ENCODE peak calls at places on chromosomes 7 and 10, in six cellular contexts. One of them, this sample, is unnamed.

GRCh38 chr10:79093658-79094411 is 25.1 kb downstream of the ZMIZ1 start:
- DNase-seq in heart left ventricle: no peak
- DNase-seq in MM.1S: no peak
- DNase-seq in CD4-positive, alpha-beta T cell: no peak
- DNase-seq in fibroblast of pulmonary artery: no peak
- DNase-seq in nephron progenitor cell: no peak
- DNase-seq in this sample: no peak

GRCh38 chr10:70228503-70228902 is 4.7 kb downstream of the PPA1 start:
- DNase-seq in heart left ventricle: no peak
- DNase-seq in nephron progenitor cell: no peak
- DNase-seq in MM.1S: no peak
- DNase-seq in fibroblast of pulmonary artery: no peak
- DNase-seq in CD4-positive, alpha-beta T cell: no peak
- DNase-seq in this sample: no peak

GRCh38 chr10:125107166-125107949 is 53.0 kb downstream of the CTBP2 start:
- DNase-seq in nephron progenitor cell: no peak
- DNase-seq in fibroblast of pulmonary artery: peak; percentile 38
- DNase-seq in CD4-positive, alpha-beta T cell: no peak
- DNase-seq in MM.1S: no peak
- DNase-seq in heart left ventricle: no peak
- DNase-seq in this sample: no peak

GRCh38 chr7:30935569-30935877 is 23.9 kb downstream of the AQP1 start:
- DNase-seq in CD4-positive, alpha-beta T cell: no peak
- DNase-seq in fibroblast of pulmonary artery: no peak
- DNase-seq in nephron progenitor cell: no peak
- DNase-seq in MM.1S: no peak
- DNase-seq in heart left ventricle: no peak
- DNase-seq in this sample: no peak

GRCh38 chr7:2503056-2503941 is 16.3 kb upstream of the LFNG start:
- DNase-seq in nephron progenitor cell: no peak
- DNase-seq in heart left ventricle: no peak
- DNase-seq in MM.1S: no peak
- DNase-seq in fibroblast of pulmonary artery: no peak
- DNase-seq in CD4-positive, alpha-beta T cell: no peak
- DNase-seq in this sample: no peak

GRCh38 chr10:43645866-43646265 is 2.8 kb downstream of the ZNF32 start:
- DNase-seq in nephron progenitor cell: no peak
- DNase-seq in heart left ventricle: no peak
- DNase-seq in CD4-positive, alpha-beta T cell: no peak
- DNase-seq in fibroblast of pulmonary artery: no peak
- DNase-seq in MM.1S: no peak
- DNase-seq in this sample: no peak

GRCh38 chr10:1643161-1643910 is 94.0 kb downstream of the ADARB2 start:
- DNase-seq in CD4-positive, alpha-beta T cell: no peak
- DNase-seq in heart left ventricle: no peak
- DNase-seq in MM.1S: peak; percentile 12
- DNase-seq in fibroblast of pulmonary artery: no peak
- DNase-seq in nephron progenitor cell: peak; percentile 91
- DNase-seq in this sample: peak; percentile 56

GRCh38 chr7:155804897-155805825 is 7.1 kb downstream of the SHH start:
- DNase-seq in MM.1S: peak; percentile 57
- DNase-seq in fibroblast of pulmonary artery: peak; percentile 78
- DNase-seq in nephron progenitor cell: peak; percentile 93
- DNase-seq in CD4-positive, alpha-beta T cell: no peak
- DNase-seq in heart left ventricle: peak; percentile 69
- DNase-seq in this sample: peak; percentile 94

GRCh38 chr7:19558527-19558926 is 150.3 kb downstream of the POLR1F start:
- DNase-seq in nephron progenitor cell: no peak
- DNase-seq in CD4-positive, alpha-beta T cell: no peak
- DNase-seq in heart left ventricle: no peak
- DNase-seq in fibroblast of pulmonary artery: peak; percentile 39
- DNase-seq in MM.1S: no peak
- DNase-seq in this sample: no peak

GRCh38 chr7:99752354-99752753 is 17.4 kb upstream of the CYP3A7 start:
- DNase-seq in heart left ventricle: no peak
- DNase-seq in fibroblast of pulmonary artery: no peak
- DNase-seq in CD4-positive, alpha-beta T cell: no peak
- DNase-seq in nephron progenitor cell: no peak
- DNase-seq in MM.1S: no peak
- DNase-seq in this sample: no peak

DNA sequence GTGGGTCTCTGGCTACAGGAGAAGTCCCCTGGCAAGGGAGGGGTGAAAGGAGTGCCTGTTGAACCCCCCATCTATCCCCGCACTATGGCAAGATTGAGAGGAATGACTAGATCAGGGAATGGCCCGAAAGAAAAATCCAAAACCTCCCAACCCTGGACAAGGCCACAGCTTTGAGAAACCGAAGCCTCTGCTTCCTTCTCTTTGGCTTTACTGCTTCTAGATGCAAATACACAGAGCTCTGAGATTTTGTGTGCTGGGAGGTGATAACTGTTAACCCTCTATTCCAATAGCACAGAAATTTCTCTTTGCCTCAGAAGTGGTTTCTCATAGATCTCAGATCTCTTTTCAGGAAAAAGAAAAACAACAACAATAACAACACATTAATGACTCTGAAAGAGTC is 15.0 kb downstream of the CAV1 start:
- DNase-seq in CD4-positive, alpha-beta T cell: no peak
- DNase-seq in MM.1S: no peak
- DNase-seq in heart left ventricle: no peak
- DNase-seq in fibroblast of pulmonary artery: no peak
- DNase-seq in nephron progenitor cell: no peak
- DNase-seq in this sample: no peak
- TF ChIP-seq CTCF in CD4-positive, alpha-beta T cell: no peak
- TF ChIP-seq CTCF in MM.1S: no peak
- TF ChIP-seq CTCF in heart left ventricle: no peak
- TF ChIP-seq CTCF in fibroblast of pulmonary artery: no peak
- TF ChIP-seq CTCF in nephron progenitor cell: no peak
- TF ChIP-seq CTCF in this sample: no peak

DNA sequence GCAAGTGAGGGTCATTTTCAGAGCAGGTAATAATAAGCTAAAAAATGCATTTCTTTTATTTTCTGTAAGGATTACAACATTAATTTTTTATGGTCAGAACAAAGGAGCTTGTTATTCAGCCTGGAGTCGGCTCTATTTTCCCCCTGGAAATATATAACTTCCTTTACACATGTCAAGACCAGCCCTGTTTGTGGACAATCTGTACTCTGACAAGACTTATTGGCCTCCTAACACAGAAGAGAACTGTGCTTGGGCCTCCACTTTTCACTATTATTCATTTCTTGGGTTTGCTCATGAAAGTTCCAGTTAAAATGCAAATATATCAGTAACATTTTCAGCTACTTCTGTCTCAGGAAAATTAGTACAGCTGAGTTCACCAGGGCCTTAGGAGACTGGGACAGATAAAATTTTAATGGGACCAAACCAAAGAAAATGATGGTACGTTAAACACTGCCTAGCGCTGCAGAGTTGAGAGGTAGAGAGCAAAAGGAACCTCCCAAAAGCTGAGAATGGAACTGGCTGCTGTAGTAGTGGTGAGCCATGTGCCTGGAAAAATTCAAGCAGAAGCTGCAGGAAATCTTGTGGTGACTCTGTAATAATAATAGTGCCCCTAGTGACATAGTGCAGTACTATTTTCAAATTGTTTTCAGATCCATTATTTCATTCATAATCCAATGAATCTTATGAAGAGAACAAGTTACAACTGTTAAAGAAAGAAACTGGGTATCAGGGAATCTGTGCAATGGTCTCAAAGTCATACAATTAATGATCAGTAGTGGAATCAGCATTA is 227.2 kb upstream of the KIAA1217 start:
- DNase-seq in fibroblast of pulmonary artery: no peak
- DNase-seq in heart left ventricle: no peak
- DNase-seq in MM.1S: no peak
- DNase-seq in nephron progenitor cell: no peak
- DNase-seq in CD4-positive, alpha-beta T cell: no peak
- DNase-seq in this sample: no peak
- TF ChIP-seq CTCF in fibroblast of pulmonary artery: no peak
- TF ChIP-seq CTCF in heart left ventricle: no peak
- TF ChIP-seq CTCF in MM.1S: no peak
- TF ChIP-seq CTCF in nephron progenitor cell: no peak
- TF ChIP-seq CTCF in CD4-positive, alpha-beta T cell: no peak
- TF ChIP-seq CTCF in this sample: no peak

GRCh38 chr7:143287935-143288826 is at the start of gene CASP2:
- DNase-seq in fibroblast of pulmonary artery: peak; percentile 97
- DNase-seq in nephron progenitor cell: peak; percentile 97
- DNase-seq in MM.1S: peak; percentile 99
- DNase-seq in CD4-positive, alpha-beta T cell: peak; percentile 97
- DNase-seq in heart left ventricle: peak; percentile 99
- DNase-seq in this sample: peak; percentile 99
- TF ChIP-seq CTCF in fibroblast of pulmonary artery: peak; percentile 22
- TF ChIP-seq CTCF in nephron progenitor cell: peak; percentile 11
- TF ChIP-seq CTCF in MM.1S: peak; percentile 37
- TF ChIP-seq CTCF in CD4-positive, alpha-beta T cell: peak; percentile 57
- TF ChIP-seq CTCF in heart left ventricle: peak; percentile 49
- TF ChIP-seq CTCF in this sample: peak; percentile 49

GRCh38 chr10:97138777-97139317 is 46.9 kb downstream of the SLIT1 start:
- DNase-seq in MM.1S: no peak
- DNase-seq in CD4-positive, alpha-beta T cell: no peak
- DNase-seq in fibroblast of pulmonary artery: no peak
- DNase-seq in nephron progenitor cell: no peak
- DNase-seq in heart left ventricle: no peak
- DNase-seq in this sample: no peak

GRCh38 chr10:97136744-97137143 is 49.0 kb downstream of the SLIT1 start:
- DNase-seq in fibroblast of pulmonary artery: no peak
- DNase-seq in nephron progenitor cell: no peak
- DNase-seq in CD4-positive, alpha-beta T cell: no peak
- DNase-seq in heart left ventricle: no peak
- DNase-seq in MM.1S: no peak
- DNase-seq in this sample: no peak

GRCh38 chr10:97140284-97140846 is 45.4 kb downstream of the SLIT1 start:
- DNase-seq in heart left ventricle: no peak
- DNase-seq in CD4-positive, alpha-beta T cell: no peak
- DNase-seq in nephron progenitor cell: no peak
- DNase-seq in MM.1S: no peak
- DNase-seq in fibroblast of pulmonary artery: no peak
- DNase-seq in this sample: no peak

GRCh38 chr10:97139651-97140283 is 46.0 kb downstream of the SLIT1 start:
- DNase-seq in heart left ventricle: no peak
- DNase-seq in CD4-positive, alpha-beta T cell: no peak
- DNase-seq in fibroblast of pulmonary artery: no peak
- DNase-seq in MM.1S: no peak
- DNase-seq in nephron progenitor cell: no peak
- DNase-seq in this sample: no peak

GRCh38 chr10:97138174-97138573 is 47.6 kb downstream of the SLIT1 start:
- DNase-seq in fibroblast of pulmonary artery: no peak
- DNase-seq in heart left ventricle: no peak
- DNase-seq in CD4-positive, alpha-beta T cell: no peak
- DNase-seq in nephron progenitor cell: no peak
- DNase-seq in MM.1S: no peak
- DNase-seq in this sample: no peak
- TF ChIP-seq CTCF in fibroblast of pulmonary artery: no peak
- TF ChIP-seq CTCF in heart left ventricle: no peak
- TF ChIP-seq CTCF in CD4-positive, alpha-beta T cell: no peak
- TF ChIP-seq CTCF in nephron progenitor cell: peak; percentile 29
- TF ChIP-seq CTCF in MM.1S: peak; percentile 45
- TF ChIP-seq CTCF in this sample: peak; percentile 35

DNA sequence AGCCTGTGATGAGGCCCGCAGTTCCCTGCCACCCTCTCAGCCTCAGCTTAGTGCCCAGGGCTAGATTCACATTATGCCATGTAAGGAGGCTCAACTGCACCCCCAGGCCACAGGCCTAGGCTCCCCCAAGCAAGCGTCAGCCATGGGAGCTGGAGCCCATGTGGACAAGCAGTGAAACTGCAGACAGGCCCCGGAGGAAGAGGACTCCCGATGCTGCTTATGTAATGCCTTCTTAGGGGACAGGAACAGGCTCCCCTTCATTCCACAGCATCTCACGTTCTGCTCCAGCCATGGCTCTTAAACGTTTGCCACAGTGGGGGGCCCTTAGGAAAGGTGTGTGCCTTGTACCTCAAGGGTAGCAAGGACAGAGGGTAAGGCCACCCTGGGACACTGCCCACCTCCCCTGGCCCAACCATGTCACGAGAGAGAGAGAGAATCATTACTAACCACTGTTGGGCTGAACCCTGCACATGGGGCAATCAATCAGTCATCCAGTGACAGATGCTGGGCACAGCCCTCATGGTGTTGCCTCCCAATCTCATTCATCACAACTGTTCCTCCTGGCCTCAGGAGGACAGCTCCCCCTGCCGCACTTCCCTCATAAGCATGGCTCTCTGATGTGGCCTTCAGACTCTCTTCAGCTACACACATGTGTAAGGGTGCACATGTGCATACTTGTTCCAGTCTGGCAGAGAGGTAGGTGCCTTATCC is 263.0 kb downstream of the GRID1 start:
- DNase-seq in MM.1S: no peak
- DNase-seq in CD4-positive, alpha-beta T cell: no peak
- DNase-seq in nephron progenitor cell: no peak
- DNase-seq in heart left ventricle: no peak
- DNase-seq in fibroblast of pulmonary artery: no peak
- DNase-seq in this sample: no peak
- TF ChIP-seq CTCF in MM.1S: no peak
- TF ChIP-seq CTCF in CD4-positive, alpha-beta T cell: no peak
- TF ChIP-seq CTCF in nephron progenitor cell: no peak
- TF ChIP-seq CTCF in heart left ventricle: no peak
- TF ChIP-seq CTCF in fibroblast of pulmonary artery: no peak
- TF ChIP-seq CTCF in this sample: no peak

GRCh38 chr7:152052772-152053171 is 27.3 kb downstream of the GALNT11 start:
- DNase-seq in nephron progenitor cell: peak; percentile 16
- DNase-seq in heart left ventricle: no peak
- DNase-seq in fibroblast of pulmonary artery: no peak
- DNase-seq in MM.1S: no peak
- DNase-seq in CD4-positive, alpha-beta T cell: no peak
- DNase-seq in this sample: no peak
- TF ChIP-seq CTCF in nephron progenitor cell: no peak
- TF ChIP-seq CTCF in heart left ventricle: no peak
- TF ChIP-seq CTCF in fibroblast of pulmonary artery: no peak
- TF ChIP-seq CTCF in MM.1S: no peak
- TF ChIP-seq CTCF in CD4-positive, alpha-beta T cell: no peak
- TF ChIP-seq CTCF in this sample: no peak

GRCh38 chr7:45219130-45219529 is 61.5 kb downstream of the RAMP3 start:
- DNase-seq in CD4-positive, alpha-beta T cell: no peak
- DNase-seq in heart left ventricle: no peak
- DNase-seq in fibroblast of pulmonary artery: no peak
- DNase-seq in MM.1S: no peak
- DNase-seq in nephron progenitor cell: no peak
- DNase-seq in this sample: no peak

GRCh38 chr7:45216181-45216580 is 58.6 kb downstream of the RAMP3 start:
- DNase-seq in MM.1S: no peak
- DNase-seq in nephron progenitor cell: no peak
- DNase-seq in CD4-positive, alpha-beta T cell: no peak
- DNase-seq in heart left ventricle: no peak
- DNase-seq in fibroblast of pulmonary artery: no peak
- DNase-seq in this sample: no peak

GRCh38 chr7:45215611-45216062 is 58.0 kb downstream of the RAMP3 start:
- DNase-seq in heart left ventricle: no peak
- DNase-seq in fibroblast of pulmonary artery: no peak
- DNase-seq in MM.1S: no peak
- DNase-seq in CD4-positive, alpha-beta T cell: no peak
- DNase-seq in nephron progenitor cell: no peak
- DNase-seq in this sample: no peak

GRCh38 chr7:45216622-45217165 is 59.1 kb downstream of the RAMP3 start:
- DNase-seq in nephron progenitor cell: no peak
- DNase-seq in MM.1S: no peak
- DNase-seq in CD4-positive, alpha-beta T cell: no peak
- DNase-seq in fibroblast of pulmonary artery: no peak
- DNase-seq in heart left ventricle: no peak
- DNase-seq in this sample: no peak

GRCh38 chr7:45217358-45217757 is 59.8 kb downstream of the RAMP3 start:
- DNase-seq in fibroblast of pulmonary artery: no peak
- DNase-seq in CD4-positive, alpha-beta T cell: no peak
- DNase-seq in nephron progenitor cell: peak; percentile 35
- DNase-seq in heart left ventricle: no peak
- DNase-seq in MM.1S: no peak
- DNase-seq in this sample: no peak
- TF ChIP-seq CTCF in fibroblast of pulmonary artery: peak; percentile 44
- TF ChIP-seq CTCF in CD4-positive, alpha-beta T cell: no peak
- TF ChIP-seq CTCF in nephron progenitor cell: peak; percentile 48
- TF ChIP-seq CTCF in heart left ventricle: no peak
- TF ChIP-seq CTCF in MM.1S: no peak
- TF ChIP-seq CTCF in this sample: peak; percentile 15

This sample was measured in GM13977.